ENCODE peak calls at places on chromosome 1, in six cellular contexts. Z is EH, M is NCI-H1092 treated with DMSO at 0.1 percent for 48 hours, O is COR-L47, F is activated T-helper 1 cell treated with Interleukin-2 at 50 U/mL for 16 hours, A is ACHN. K is an unnamed sample.

GRCh38 chr1:228059536-228060457 is 22.7 kb upstream of the ARF1 start:
- DNase-seq in Z (peak; percentile 66), A (peak; percentile 49), O (no peak), F (peak; percentile 46), M (no peak), K (peak; percentile 93)

GRCh38 chr1:59595774-59596173 is 219.0 kb upstream of the HOOK1 start:
- DNase-seq in A (no peak), Z (peak; percentile 85), O (peak; percentile 3), F (no peak), M (no peak), K (no peak)

GRCh38 chr1:100162881-100163280 is 15.2 kb downstream of the LRRC39 start:
- DNase-seq in A (no peak), F (no peak), Z (no peak), M (no peak), O (no peak), K (no peak)

GRCh38 chr1:15525043-15525958 is 1.3 kb upstream of the CASP9 start:
- DNase-seq in F (no peak), O (no peak), A (no peak), Z (peak; percentile 99), M (peak; percentile 49), K (no peak)

GRCh38 chr1:30914931-30915330 is 6.4 kb upstream of the SDC3 start:
- DNase-seq in M (no peak), O (no peak), A (no peak), Z (no peak), F (no peak), K (no peak)

GRCh38 chr1:11534846-11535245 is 55.9 kb downstream of the DISP3 start:
- DNase-seq in A (no peak), Z (no peak), F (no peak), M (no peak), O (no peak), K (no peak)

GRCh38 chr1:19658186-19658585 is 6.5 kb upstream of the HTR6 start:
- DNase-seq in A (no peak), F (no peak), Z (no peak), M (no peak), O (no peak), K (no peak)

GRCh38 chr1:36781098-36781497 is 253.2 kb downstream of the GRIK3 start:
- DNase-seq in F (no peak), A (no peak), O (no peak), M (peak; percentile 57), Z (no peak), K (no peak)

GRCh38 chr1:154591206-154591605 is 16.8 kb downstream of the ADAR start:
- DNase-seq in A (no peak), M (no peak), F (no peak), Z (no peak), O (no peak), K (no peak)